ENCODE peak calls at places on chromosomes 4 and X, in ten cellular contexts. F, K, Q, P, M, N, I, S, R and A are unnamed samples.

GRCh38 chr4:145865274-145865941 is 73.2 kb downstream of the ZNF827 start:
- DNase-seq in N (no peak), P (no peak), S (no peak), R (no peak), K (no peak), I (no peak), F (no peak), M (no peak), Q (no peak), A (no peak)

GRCh38 chr4:76747613-76748012 is 150.3 kb downstream of the SOWAHB start:
- DNase-seq in R (no peak), F (no peak), Q (no peak), M (peak), S (no peak), K (no peak), N (no peak), I (no peak), P (no peak), A (no peak)

GRCh38 chrX:150680974-150681373 is 12.2 kb upstream of the MTMR1 start:
- DNase-seq in F (no peak), R (no peak), N (no peak), S (no peak), Q (no peak), M (peak), P (no peak), K (no peak), I (no peak), A (no peak)

GRCh38 chr4:169283114-169283509 is 12.4 kb upstream of the SH3RF1 start:
- DNase-seq in N (no peak), K (no peak), R (peak), P (no peak), I (peak), Q (no peak), M (peak), F (peak), S (no peak), A (no peak)

GRCh38 chr4:93947318-93947717 is 118.8 kb downstream of the ATOH1 start:
- DNase-seq in S (no peak), N (no peak), I (no peak), P (no peak), R (no peak), Q (no peak), M (no peak), F (no peak), K (no peak), A (no peak)

GRCh38 chr4:88599714-88600113 is 7.4 kb downstream of the HERC3 start:
- DNase-seq in F (no peak), Q (no peak), M (no peak), N (no peak), K (no peak), R (no peak), I (no peak), P (no peak), S (no peak), A (no peak)

GRCh38 chr4:137735561-137736104 is 203.3 kb upstream of the PCDH18 start:
- DNase-seq in Q (no peak), P (no peak), S (no peak), F (no peak), N (no peak), R (no peak), M (peak), K (no peak), I (no peak), A (no peak)

GRCh38 chrX:146615807-146616206 is 193.8 kb upstream of the CXorf51B start:
- DNase-seq in F (no peak), I (no peak), N (no peak), K (no peak), Q (no peak), R (no peak), M (no peak), P (no peak), S (no peak), A (no peak)

GRCh38 chr4:40845136-40845910 is 95.6 kb downstream of the NSUN7 start:
- DNase-seq in Q (no peak), M (no peak), F (no peak), R (no peak), S (peak), P (no peak), I (no peak), N (peak), K (no peak), A (no peak)

GRCh38 chr4:156420557-156420956 is 466.9 kb upstream of the CTSO start:
- DNase-seq in S (no peak), Q (no peak), R (no peak), P (no peak), F (no peak), I (no peak), M (no peak), K (no peak), N (no peak), A (no peak)

GRCh38 chr4:152165146-152165545 is 370.7 kb downstream of the FBXW7 start:
- DNase-seq in I (no peak), R (no peak), Q (peak), N (no peak), S (no peak), F (no peak), M (peak), P (no peak), K (no peak), A (no peak)

GRCh38 chr4:152778656-152779512 is 646 bp downstream of the TIGD4 start:
- DNase-seq in R (no peak), Q (peak), F (peak), P (peak), K (peak), M (peak), N (peak), S (peak), I (no peak), A (peak)

GRCh38 chr4:124167602-124168001 is 544.9 kb downstream of the ANKRD50 start:
- DNase-seq in N (no peak), S (no peak), I (no peak), Q (no peak), F (no peak), P (no peak), K (no peak), M (peak), R (no peak), A (no peak)

GRCh38 chr4:25234390-25235367 is 846 bp downstream of the PI4K2B start:
- DNase-seq in P (peak), S (peak), K (peak), F (peak), N (peak), R (peak), M (peak), Q (peak), I (peak), A (peak)

GRCh38 chr4:87807402-87807801 is 8.0 kb downstream of the IBSP start:
- DNase-seq in S (no peak), I (no peak), F (no peak), Q (no peak), P (no peak), M (peak), K (no peak), R (no peak), N (no peak), A (no peak)

GRCh38 chr4:112817933-112818921 is 181.3 kb downstream of the LARP7 start:
- DNase-seq in M (peak), R (peak), S (peak), N (peak), P (no peak), I (peak), K (no peak), Q (peak), F (peak), A (peak)

GRCh38 chr4:140271553-140271952 is 101.9 kb upstream of the SCOC start:
- DNase-seq in N (no peak), P (no peak), F (no peak), S (no peak), R (no peak), M (no peak), I (no peak), K (no peak), Q (no peak), A (no peak)

GRCh38 chr4:174377613-174378012 is 93.9 kb downstream of the CEP44 start:
- DNase-seq in N (no peak), M (no peak), P (no peak), Q (no peak), S (no peak), F (peak), I (no peak), R (no peak), K (no peak), A (no peak)

GRCh38 chr4:105807496-105807895 is 87.8 kb upstream of the NPNT start:
- DNase-seq in Q (no peak), K (no peak), R (no peak), I (no peak), P (no peak), N (no peak), S (no peak), F (no peak), M (peak), A (no peak)

GRCh38 chr4:169151671-169152070 is 119.1 kb downstream of the SH3RF1 start:
- DNase-seq in P (no peak), M (peak), K (no peak), Q (no peak), S (no peak), F (no peak), I (no peak), N (no peak), R (peak), A (no peak)

GRCh38 chr4:6008092-6008551 is 10.1 kb downstream of the C4orf50 start:
- DNase-seq in Q (peak), M (no peak), I (no peak), F (no peak), R (no peak), S (no peak), K (no peak), N (no peak), P (no peak), A (peak)

GRCh38 chrX:69277961-69278795 is 112.9 kb upstream of the PJA1 start:
- DNase-seq in I (no peak), P (no peak), N (no peak), Q (no peak), M (no peak), S (no peak), K (no peak), F (no peak), R (no peak), A (no peak)

GRCh38 chr4:53855886-53856260 is 208.5 kb downstream of the CHIC2 start:
- DNase-seq in S (no peak), M (peak), K (no peak), Q (no peak), P (no peak), N (no peak), F (no peak), I (no peak), R (peak), A (no peak)

GRCh38 chrX:66030505-66031317 is 9.2 kb downstream of the VSIG4 start:
- DNase-seq in S (no peak), P (peak), R (no peak), I (no peak), F (no peak), N (peak), M (peak), Q (peak), K (no peak), A (no peak)

GRCh38 chrX:110759785-110760184 is 35.8 kb downstream of the CHRDL1 start:
- DNase-seq in I (no peak), Q (no peak), M (peak), F (peak), S (no peak), K (no peak), R (no peak), P (no peak), N (no peak), A (no peak)

GRCh38 chrX:31199051-31199769 is 127.4 kb upstream of the FTHL17 start:
- DNase-seq in Q (no peak), R (no peak), M (peak), S (no peak), N (no peak), P (no peak), I (no peak), K (no peak), F (no peak), A (no peak)

GRCh38 chr4:101994247-101994775 is 203.8 kb downstream of the BANK1 start:
- DNase-seq in F (no peak), S (no peak), N (no peak), R (no peak), P (no peak), Q (no peak), I (no peak), K (no peak), M (no peak), A (no peak)